ENCODE peak calls at places on chromosomes 12 and 14, in ten cellular contexts. M, X, C, H, O, U, S, W, L and P are unnamed samples.
A peak's percentile ranks its signal among the peaks of the same experiment; 100 is the strongest.

GRCh38 chr12:123723011-123723410 is 10.9 kb downstream of the ATP6V0A2 start:
- DNase-seq in O (no peak), H (no peak), M (peak; percentile 97), L (no peak), C (no peak), X (peak; percentile 53), S (peak; percentile 72), W (no peak), U (no peak), P (no peak)

GRCh38 chr14:54815531-54815930 is 87.1 kb downstream of the GCH1 start:
- DNase-seq in C (no peak), O (no peak), M (no peak), H (no peak), U (no peak), S (no peak), W (no peak), L (no peak), X (no peak), P (no peak)

GRCh38 chr12:83996671-83997070 is 915.9 kb downstream of the SLC6A15 start:
- DNase-seq in H (no peak), U (no peak), X (no peak), L (no peak), W (no peak), O (no peak), C (no peak), S (peak; percentile 15), M (no peak), P (no peak)

GRCh38 chr12:130557876-130558770 is 158.0 kb downstream of the RIMBP2 start:
- DNase-seq in L (no peak), X (no peak), C (no peak), S (no peak), W (no peak), M (peak; percentile 62), U (no peak), O (peak; percentile 85), H (no peak), P (no peak)

GRCh38 chr14:21255385-21256101 is 13.7 kb downstream of the HNRNPC start:
- DNase-seq in U (no peak), X (no peak), L (no peak), W (no peak), M (no peak), S (no peak), H (no peak), C (no peak), O (no peak), P (no peak)

GRCh38 chr12:9673404-9674225 is 4.1 kb downstream of the CLEC2D start:
- DNase-seq in H (peak; percentile 56), W (no peak), X (peak; percentile 65), C (peak; percentile 30), L (peak; percentile 64), M (no peak), U (peak; percentile 87), O (peak; percentile 34), S (peak; percentile 95), P (peak; percentile 64)

GRCh38 chr12:96261557-96261956 is 67.4 kb downstream of the ELK3 start:
- DNase-seq in S (peak; percentile 30), L (no peak), C (no peak), U (no peak), W (no peak), O (no peak), H (no peak), X (no peak), M (no peak), P (no peak)

GRCh38 chr12:116278667-116279066 is 1.2 kb upstream of the MED13L start:
- DNase-seq in S (no peak), O (no peak), C (no peak), W (no peak), H (no peak), U (no peak), L (no peak), M (no peak), X (no peak), P (no peak)

GRCh38 chr14:87443787-87444186 is 549.2 kb downstream of the GALC start:
- DNase-seq in X (no peak), W (no peak), U (no peak), L (no peak), H (no peak), M (no peak), S (peak; percentile 59), C (no peak), O (no peak), P (no peak)

GRCh38 chr12:28709996-28710685 is 438.9 kb upstream of the FAR2 start:
- DNase-seq in S (no peak), L (no peak), H (no peak), X (no peak), O (no peak), C (no peak), U (no peak), M (no peak), W (no peak), P (no peak)

GRCh38 chr12:70843363-70843762 is 77.2 kb downstream of the PTPRR start:
- DNase-seq in U (no peak), H (no peak), O (no peak), S (peak; percentile 81), X (no peak), L (no peak), M (peak; percentile 76), C (no peak), W (no peak), P (no peak)

GRCh38 chr12:122026706-122027328 is 5.1 kb downstream of the BCL7A start:
- DNase-seq in X (no peak), O (no peak), L (no peak), W (no peak), C (peak; percentile 24), U (no peak), M (no peak), H (no peak), S (no peak), P (no peak)

GRCh38 chr12:57605308-57606015 is 838 bp downstream of the DTX3 start:
- DNase-seq in L (no peak), S (no peak), U (no peak), H (no peak), O (peak; percentile 50), C (no peak), X (no peak), M (no peak), W (no peak), P (no peak)

GRCh38 chr12:121610239-121611149 is 15.8 kb upstream of the ORAI1 start:
- DNase-seq in M (no peak), C (peak; percentile 15), X (no peak), S (no peak), H (no peak), W (no peak), U (no peak), L (no peak), O (no peak), P (no peak)

GRCh38 chr12:50706606-50707005 is 57.3 kb upstream of the ATF1 start:
- DNase-seq in L (no peak), S (no peak), X (no peak), C (no peak), M (no peak), W (no peak), U (no peak), O (no peak), H (no peak), P (no peak)

GRCh38 chr12:69843653-69844052 is 18.6 kb downstream of the MYRFL start:
- DNase-seq in W (no peak), L (no peak), O (no peak), S (no peak), X (no peak), C (no peak), M (no peak), U (no peak), H (no peak), P (no peak)

GRCh38 chr12:3730111-3730510 is 22.8 kb downstream of the CRACR2A start:
- DNase-seq in C (no peak), U (no peak), X (no peak), L (no peak), O (no peak), M (no peak), H (no peak), W (peak; percentile 40), S (no peak), P (no peak)

GRCh38 chr12:70043490-70044138 is 199.6 kb upstream of the CNOT2 start:
- DNase-seq in L (no peak), X (no peak), C (no peak), M (no peak), W (no peak), O (peak; percentile 82), S (no peak), H (no peak), U (no peak), P (no peak)

GRCh38 chr14:70886421-70887206 is 20.6 kb upstream of the PCNX1 start:
- DNase-seq in C (no peak), W (no peak), X (no peak), O (no peak), S (no peak), L (no peak), M (no peak), H (peak; percentile 84), U (peak; percentile 88), P (peak; percentile 65)

GRCh38 chr14:74634964-74635363 is 22.9 kb upstream of the LTBP2 start:
- DNase-seq in U (no peak), L (no peak), S (no peak), C (no peak), W (no peak), H (no peak), O (no peak), M (peak; percentile 38), X (no peak), P (no peak)

GRCh38 chr14:72515779-72516770 is 377.8 kb downstream of the DPF3 start:
- DNase-seq in L (no peak), W (peak; percentile 84), O (no peak), M (no peak), C (no peak), H (no peak), S (no peak), X (no peak), U (no peak), P (no peak)

GRCh38 chr14:105384041-105384557 is 14.2 kb upstream of the TEX22 start:
- DNase-seq in W (no peak), O (no peak), U (no peak), M (no peak), H (no peak), X (no peak), C (no peak), S (peak; percentile 15), L (no peak), P (peak; percentile 9)

GRCh38 chr14:61489932-61490331 is 168.6 kb downstream of the PRKCH start:
- DNase-seq in C (no peak), S (no peak), X (no peak), M (no peak), W (no peak), L (peak; percentile 63), O (no peak), H (no peak), U (no peak), P (no peak)

GRCh38 chr14:71400821-71401447 is 493.7 kb downstream of the PCNX1 start:
- DNase-seq in L (no peak), O (no peak), U (no peak), S (peak; percentile 29), C (no peak), H (peak; percentile 38), X (no peak), M (no peak), W (no peak), P (peak; percentile 18)

GRCh38 chr14:65600742-65601141 is 188.2 kb downstream of the FUT8 start:
- DNase-seq in H (no peak), L (no peak), O (no peak), C (no peak), U (no peak), M (no peak), X (no peak), S (peak; percentile 55), W (no peak), P (no peak)